ENCODE peak calls at places on chromosomes 16 and 17, in nine cellular contexts. One of them, this sample, is unnamed.

GRCh38 chr16:57804111-57804837 is 2.0 kb upstream of the KIFC3 start:
- DNase-seq in iris pigment epithelial cell: no peak
- DNase-seq in activated CD8-positive, alpha-beta T cell treated with anti-CD3 and anti-CD28 coated beads for 36 hours: no peak
- DNase-seq in activated CD8-positive, alpha-beta memory T cell treated with anti-CD3 and anti-CD28 coated beads, Interleukin-2, amount 50 U/mL, for 48 hours: no peak
- DNase-seq in heart right ventricle: no peak
- DNase-seq in HEK293T: no peak
- DNase-seq in caudate nucleus: no peak
- DNase-seq in AG09319: no peak
- DNase-seq in C1 segment of cervical spinal cord: no peak
- DNase-seq in this sample: no peak

GRCh38 chr16:53714080-53715050 is 10.4 kb downstream of the FTO start:
- DNase-seq in iris pigment epithelial cell: no peak
- DNase-seq in activated CD8-positive, alpha-beta T cell treated with anti-CD3 and anti-CD28 coated beads for 36 hours: no peak
- DNase-seq in activated CD8-positive, alpha-beta memory T cell treated with anti-CD3 and anti-CD28 coated beads, Interleukin-2, amount 50 U/mL, for 48 hours: no peak
- DNase-seq in heart right ventricle: no peak
- DNase-seq in HEK293T: peak; percentile 43
- DNase-seq in caudate nucleus: no peak
- DNase-seq in AG09319: no peak
- DNase-seq in C1 segment of cervical spinal cord: no peak
- DNase-seq in this sample: no peak

GRCh38 chr17:78992542-78993212 is 13.0 kb upstream of the LGALS3BP start:
- DNase-seq in iris pigment epithelial cell: no peak
- DNase-seq in activated CD8-positive, alpha-beta T cell treated with anti-CD3 and anti-CD28 coated beads for 36 hours: no peak
- DNase-seq in activated CD8-positive, alpha-beta memory T cell treated with anti-CD3 and anti-CD28 coated beads, Interleukin-2, amount 50 U/mL, for 48 hours: no peak
- DNase-seq in heart right ventricle: peak; percentile 3
- DNase-seq in HEK293T: no peak
- DNase-seq in caudate nucleus: no peak
- DNase-seq in AG09319: no peak
- DNase-seq in C1 segment of cervical spinal cord: no peak
- DNase-seq in this sample: no peak

GRCh38 chr16:48818257-48818656 is 208.3 kb upstream of the N4BP1 start:
- DNase-seq in iris pigment epithelial cell: no peak
- DNase-seq in activated CD8-positive, alpha-beta T cell treated with anti-CD3 and anti-CD28 coated beads for 36 hours: no peak
- DNase-seq in activated CD8-positive, alpha-beta memory T cell treated with anti-CD3 and anti-CD28 coated beads, Interleukin-2, amount 50 U/mL, for 48 hours: no peak
- DNase-seq in heart right ventricle: no peak
- DNase-seq in HEK293T: no peak
- DNase-seq in caudate nucleus: no peak
- DNase-seq in AG09319: no peak
- DNase-seq in C1 segment of cervical spinal cord: no peak
- DNase-seq in this sample: no peak

GRCh38 chr17:19672009-19672837 is 23.7 kb downstream of the ALDH3A2 start:
- DNase-seq in iris pigment epithelial cell: peak; percentile 7
- DNase-seq in activated CD8-positive, alpha-beta T cell treated with anti-CD3 and anti-CD28 coated beads for 36 hours: no peak
- DNase-seq in activated CD8-positive, alpha-beta memory T cell treated with anti-CD3 and anti-CD28 coated beads, Interleukin-2, amount 50 U/mL, for 48 hours: no peak
- DNase-seq in heart right ventricle: peak; percentile 30
- DNase-seq in HEK293T: no peak
- DNase-seq in caudate nucleus: no peak
- DNase-seq in AG09319: no peak
- DNase-seq in C1 segment of cervical spinal cord: no peak
- DNase-seq in this sample: no peak

GRCh38 chr17:2282297-2282873 is 21.2 kb downstream of the SMG6 start:
- DNase-seq in iris pigment epithelial cell: peak; percentile 74
- DNase-seq in activated CD8-positive, alpha-beta T cell treated with anti-CD3 and anti-CD28 coated beads for 36 hours: no peak
- DNase-seq in activated CD8-positive, alpha-beta memory T cell treated with anti-CD3 and anti-CD28 coated beads, Interleukin-2, amount 50 U/mL, for 48 hours: no peak
- DNase-seq in heart right ventricle: no peak
- DNase-seq in HEK293T: peak; percentile 46
- DNase-seq in caudate nucleus: no peak
- DNase-seq in AG09319: peak; percentile 74
- DNase-seq in C1 segment of cervical spinal cord: no peak
- DNase-seq in this sample: no peak

GRCh38 chr16:59848314-59848713 is 1114.2 kb upstream of the GOT2 start:
- DNase-seq in iris pigment epithelial cell: no peak
- DNase-seq in activated CD8-positive, alpha-beta T cell treated with anti-CD3 and anti-CD28 coated beads for 36 hours: no peak
- DNase-seq in activated CD8-positive, alpha-beta memory T cell treated with anti-CD3 and anti-CD28 coated beads, Interleukin-2, amount 50 U/mL, for 48 hours: no peak
- DNase-seq in heart right ventricle: no peak
- DNase-seq in HEK293T: no peak
- DNase-seq in caudate nucleus: peak; percentile 25
- DNase-seq in AG09319: peak; percentile 11
- DNase-seq in C1 segment of cervical spinal cord: peak; percentile 54
- DNase-seq in this sample: no peak

GRCh38 chr17:13306310-13306962 is 288.6 kb upstream of the ELAC2 start:
- DNase-seq in iris pigment epithelial cell: peak; percentile 94
- DNase-seq in activated CD8-positive, alpha-beta T cell treated with anti-CD3 and anti-CD28 coated beads for 36 hours: peak; percentile 36
- DNase-seq in activated CD8-positive, alpha-beta memory T cell treated with anti-CD3 and anti-CD28 coated beads, Interleukin-2, amount 50 U/mL, for 48 hours: no peak
- DNase-seq in heart right ventricle: no peak
- DNase-seq in HEK293T: peak; percentile 68
- DNase-seq in caudate nucleus: no peak
- DNase-seq in AG09319: peak; percentile 25
- DNase-seq in C1 segment of cervical spinal cord: no peak
- DNase-seq in this sample: no peak

GRCh38 chr17:51491416-51491815 is 231.1 kb downstream of the UTP18 start:
- DNase-seq in iris pigment epithelial cell: no peak
- DNase-seq in activated CD8-positive, alpha-beta T cell treated with anti-CD3 and anti-CD28 coated beads for 36 hours: no peak
- DNase-seq in activated CD8-positive, alpha-beta memory T cell treated with anti-CD3 and anti-CD28 coated beads, Interleukin-2, amount 50 U/mL, for 48 hours: no peak
- DNase-seq in heart right ventricle: no peak
- DNase-seq in HEK293T: no peak
- DNase-seq in caudate nucleus: no peak
- DNase-seq in AG09319: no peak
- DNase-seq in C1 segment of cervical spinal cord: no peak
- DNase-seq in this sample: no peak

GRCh38 chr16:31301708-31302400 is 42.1 kb downstream of the ITGAM start:
- DNase-seq in iris pigment epithelial cell: peak; percentile 40
- DNase-seq in activated CD8-positive, alpha-beta T cell treated with anti-CD3 and anti-CD28 coated beads for 36 hours: peak; percentile 9
- DNase-seq in activated CD8-positive, alpha-beta memory T cell treated with anti-CD3 and anti-CD28 coated beads, Interleukin-2, amount 50 U/mL, for 48 hours: no peak
- DNase-seq in heart right ventricle: no peak
- DNase-seq in HEK293T: no peak
- DNase-seq in caudate nucleus: peak; percentile 50
- DNase-seq in AG09319: no peak
- DNase-seq in C1 segment of cervical spinal cord: no peak
- DNase-seq in this sample: no peak

GRCh38 chr16:56889206-56889605 is 24.2 kb downstream of the SLC12A3 start:
- DNase-seq in iris pigment epithelial cell: no peak
- DNase-seq in activated CD8-positive, alpha-beta T cell treated with anti-CD3 and anti-CD28 coated beads for 36 hours: no peak
- DNase-seq in activated CD8-positive, alpha-beta memory T cell treated with anti-CD3 and anti-CD28 coated beads, Interleukin-2, amount 50 U/mL, for 48 hours: no peak
- DNase-seq in heart right ventricle: no peak
- DNase-seq in HEK293T: no peak
- DNase-seq in caudate nucleus: no peak
- DNase-seq in AG09319: no peak
- DNase-seq in C1 segment of cervical spinal cord: no peak
- DNase-seq in this sample: no peak

GRCh38 chr17:63222655-63223054 is 223.5 kb downstream of the CYB561 start:
- DNase-seq in iris pigment epithelial cell: peak; percentile 18
- DNase-seq in activated CD8-positive, alpha-beta T cell treated with anti-CD3 and anti-CD28 coated beads for 36 hours: peak; percentile 48
- DNase-seq in activated CD8-positive, alpha-beta memory T cell treated with anti-CD3 and anti-CD28 coated beads, Interleukin-2, amount 50 U/mL, for 48 hours: no peak
- DNase-seq in heart right ventricle: no peak
- DNase-seq in HEK293T: no peak
- DNase-seq in caudate nucleus: no peak
- DNase-seq in AG09319: no peak
- DNase-seq in C1 segment of cervical spinal cord: no peak
- DNase-seq in this sample: no peak

GRCh38 chr16:53357208-53357586 is 77.1 kb upstream of the RBL2 start:
- DNase-seq in iris pigment epithelial cell: no peak
- DNase-seq in activated CD8-positive, alpha-beta T cell treated with anti-CD3 and anti-CD28 coated beads for 36 hours: no peak
- DNase-seq in activated CD8-positive, alpha-beta memory T cell treated with anti-CD3 and anti-CD28 coated beads, Interleukin-2, amount 50 U/mL, for 48 hours: no peak
- DNase-seq in heart right ventricle: no peak
- DNase-seq in HEK293T: no peak
- DNase-seq in caudate nucleus: no peak
- DNase-seq in AG09319: no peak
- DNase-seq in C1 segment of cervical spinal cord: no peak
- DNase-seq in this sample: no peak

GRCh38 chr16:86510465-86511261 is at the start of gene FOXF1:
- DNase-seq in iris pigment epithelial cell: peak; percentile 91
- DNase-seq in activated CD8-positive, alpha-beta T cell treated with anti-CD3 and anti-CD28 coated beads for 36 hours: peak; percentile 33
- DNase-seq in activated CD8-positive, alpha-beta memory T cell treated with anti-CD3 and anti-CD28 coated beads, Interleukin-2, amount 50 U/mL, for 48 hours: peak; percentile 62
- DNase-seq in heart right ventricle: peak; percentile 35
- DNase-seq in HEK293T: no peak
- DNase-seq in caudate nucleus: no peak
- DNase-seq in AG09319: no peak
- DNase-seq in C1 segment of cervical spinal cord: no peak
- DNase-seq in this sample: no peak

GRCh38 chr16:79821911-79822310 is 221.4 kb upstream of the MAF start:
- DNase-seq in iris pigment epithelial cell: no peak
- DNase-seq in activated CD8-positive, alpha-beta T cell treated with anti-CD3 and anti-CD28 coated beads for 36 hours: no peak
- DNase-seq in activated CD8-positive, alpha-beta memory T cell treated with anti-CD3 and anti-CD28 coated beads, Interleukin-2, amount 50 U/mL, for 48 hours: no peak
- DNase-seq in heart right ventricle: no peak
- DNase-seq in HEK293T: no peak
- DNase-seq in caudate nucleus: no peak
- DNase-seq in AG09319: no peak
- DNase-seq in C1 segment of cervical spinal cord: no peak
- DNase-seq in this sample: no peak

GRCh38 chr17:28147026-28147425 is 104.5 kb downstream of the NLK start:
- DNase-seq in iris pigment epithelial cell: no peak
- DNase-seq in activated CD8-positive, alpha-beta T cell treated with anti-CD3 and anti-CD28 coated beads for 36 hours: no peak
- DNase-seq in activated CD8-positive, alpha-beta memory T cell treated with anti-CD3 and anti-CD28 coated beads, Interleukin-2, amount 50 U/mL, for 48 hours: no peak
- DNase-seq in heart right ventricle: no peak
- DNase-seq in HEK293T: no peak
- DNase-seq in caudate nucleus: no peak
- DNase-seq in AG09319: no peak
- DNase-seq in C1 segment of cervical spinal cord: no peak
- DNase-seq in this sample: no peak

GRCh38 chr17:40349477-40350409 is 14.8 kb downstream of the GJD3 start:
- DNase-seq in iris pigment epithelial cell: peak; percentile 55
- DNase-seq in activated CD8-positive, alpha-beta T cell treated with anti-CD3 and anti-CD28 coated beads for 36 hours: no peak
- DNase-seq in activated CD8-positive, alpha-beta memory T cell treated with anti-CD3 and anti-CD28 coated beads, Interleukin-2, amount 50 U/mL, for 48 hours: no peak
- DNase-seq in heart right ventricle: no peak
- DNase-seq in HEK293T: no peak
- DNase-seq in caudate nucleus: peak; percentile 38
- DNase-seq in AG09319: no peak
- DNase-seq in C1 segment of cervical spinal cord: no peak
- DNase-seq in this sample: peak; percentile 74

GRCh38 chr16:13414154-13414553 is 505.8 kb upstream of the ERCC4 start:
- DNase-seq in iris pigment epithelial cell: no peak
- DNase-seq in activated CD8-positive, alpha-beta T cell treated with anti-CD3 and anti-CD28 coated beads for 36 hours: no peak
- DNase-seq in activated CD8-positive, alpha-beta memory T cell treated with anti-CD3 and anti-CD28 coated beads, Interleukin-2, amount 50 U/mL, for 48 hours: no peak
- DNase-seq in heart right ventricle: no peak
- DNase-seq in HEK293T: no peak
- DNase-seq in caudate nucleus: no peak
- DNase-seq in AG09319: no peak
- DNase-seq in C1 segment of cervical spinal cord: no peak
- DNase-seq in this sample: no peak

GRCh38 chr16:83045790-83046189 is 419.0 kb downstream of the CDH13 start:
- DNase-seq in iris pigment epithelial cell: no peak
- DNase-seq in activated CD8-positive, alpha-beta T cell treated with anti-CD3 and anti-CD28 coated beads for 36 hours: no peak
- DNase-seq in activated CD8-positive, alpha-beta memory T cell treated with anti-CD3 and anti-CD28 coated beads, Interleukin-2, amount 50 U/mL, for 48 hours: no peak
- DNase-seq in heart right ventricle: no peak
- DNase-seq in HEK293T: no peak
- DNase-seq in caudate nucleus: no peak
- DNase-seq in AG09319: no peak
- DNase-seq in C1 segment of cervical spinal cord: no peak
- DNase-seq in this sample: no peak

GRCh38 chr17:41486809-41487530 is 2.7 kb downstream of the KRT36 start:
- DNase-seq in iris pigment epithelial cell: no peak
- DNase-seq in activated CD8-positive, alpha-beta T cell treated with anti-CD3 and anti-CD28 coated beads for 36 hours: peak; percentile 61
- DNase-seq in activated CD8-positive, alpha-beta memory T cell treated with anti-CD3 and anti-CD28 coated beads, Interleukin-2, amount 50 U/mL, for 48 hours: peak; percentile 84
- DNase-seq in heart right ventricle: no peak
- DNase-seq in HEK293T: peak; percentile 54
- DNase-seq in caudate nucleus: no peak
- DNase-seq in AG09319: no peak
- DNase-seq in C1 segment of cervical spinal cord: no peak
- DNase-seq in this sample: peak; percentile 81

GRCh38 chr16:1777375-1778199 is 4.7 kb upstream of the MRPS34 start:
- DNase-seq in iris pigment epithelial cell: no peak
- DNase-seq in activated CD8-positive, alpha-beta T cell treated with anti-CD3 and anti-CD28 coated beads for 36 hours: no peak
- DNase-seq in activated CD8-positive, alpha-beta memory T cell treated with anti-CD3 and anti-CD28 coated beads, Interleukin-2, amount 50 U/mL, for 48 hours: no peak
- DNase-seq in heart right ventricle: peak; percentile 21
- DNase-seq in HEK293T: no peak
- DNase-seq in caudate nucleus: no peak
- DNase-seq in AG09319: no peak
- DNase-seq in C1 segment of cervical spinal cord: no peak
- DNase-seq in this sample: no peak

GRCh38 chr17:57274162-57274561 is 17.8 kb downstream of the MSI2 start:
- DNase-seq in iris pigment epithelial cell: no peak
- DNase-seq in activated CD8-positive, alpha-beta T cell treated with anti-CD3 and anti-CD28 coated beads for 36 hours: no peak
- DNase-seq in activated CD8-positive, alpha-beta memory T cell treated with anti-CD3 and anti-CD28 coated beads, Interleukin-2, amount 50 U/mL, for 48 hours: no peak
- DNase-seq in heart right ventricle: no peak
- DNase-seq in HEK293T: no peak
- DNase-seq in caudate nucleus: no peak
- DNase-seq in AG09319: no peak
- DNase-seq in C1 segment of cervical spinal cord: no peak
- DNase-seq in this sample: no peak

GRCh38 chr17:4933646-4934045 is 1.6 kb downstream of the GP1BA start:
- DNase-seq in iris pigment epithelial cell: no peak
- DNase-seq in activated CD8-positive, alpha-beta T cell treated with anti-CD3 and anti-CD28 coated beads for 36 hours: no peak
- DNase-seq in activated CD8-positive, alpha-beta memory T cell treated with anti-CD3 and anti-CD28 coated beads, Interleukin-2, amount 50 U/mL, for 48 hours: no peak
- DNase-seq in heart right ventricle: no peak
- DNase-seq in HEK293T: no peak
- DNase-seq in caudate nucleus: no peak
- DNase-seq in AG09319: no peak
- DNase-seq in C1 segment of cervical spinal cord: no peak
- DNase-seq in this sample: no peak

GRCh38 chr16:89599451-89599858 is 14.0 kb upstream of the DPEP1 start:
- DNase-seq in iris pigment epithelial cell: no peak
- DNase-seq in activated CD8-positive, alpha-beta T cell treated with anti-CD3 and anti-CD28 coated beads for 36 hours: peak; percentile 75
- DNase-seq in activated CD8-positive, alpha-beta memory T cell treated with anti-CD3 and anti-CD28 coated beads, Interleukin-2, amount 50 U/mL, for 48 hours: no peak
- DNase-seq in heart right ventricle: no peak
- DNase-seq in HEK293T: peak; percentile 47
- DNase-seq in caudate nucleus: no peak
- DNase-seq in AG09319: no peak
- DNase-seq in C1 segment of cervical spinal cord: no peak
- DNase-seq in this sample: no peak

GRCh38 chr16:48687421-48688038 is 77.5 kb upstream of the N4BP1 start:
- DNase-seq in iris pigment epithelial cell: peak; percentile 72
- DNase-seq in activated CD8-positive, alpha-beta T cell treated with anti-CD3 and anti-CD28 coated beads for 36 hours: peak; percentile 59
- DNase-seq in activated CD8-positive, alpha-beta memory T cell treated with anti-CD3 and anti-CD28 coated beads, Interleukin-2, amount 50 U/mL, for 48 hours: peak; percentile 59
- DNase-seq in heart right ventricle: peak; percentile 20
- DNase-seq in HEK293T: peak; percentile 75
- DNase-seq in caudate nucleus: peak; percentile 31
- DNase-seq in AG09319: peak; percentile 24
- DNase-seq in C1 segment of cervical spinal cord: no peak
- DNase-seq in this sample: no peak

GRCh38 chr16:66409156-66409555 is 17.9 kb upstream of the BEAN1 start:
- DNase-seq in iris pigment epithelial cell: peak; percentile 81
- DNase-seq in activated CD8-positive, alpha-beta T cell treated with anti-CD3 and anti-CD28 coated beads for 36 hours: no peak
- DNase-seq in activated CD8-positive, alpha-beta memory T cell treated with anti-CD3 and anti-CD28 coated beads, Interleukin-2, amount 50 U/mL, for 48 hours: no peak
- DNase-seq in heart right ventricle: no peak
- DNase-seq in HEK293T: no peak
- DNase-seq in caudate nucleus: no peak
- DNase-seq in AG09319: no peak
- DNase-seq in C1 segment of cervical spinal cord: no peak
- DNase-seq in this sample: no peak